ENCODE peak calls at places on chromosome 12, in five cellular contexts. C is fibroblast of lung, N is right lobe of liver, R is upper lobe of right lung, S is psoas muscle. U is an unnamed sample. For H3K27me3, the result is how much of the 10 kb centered on the place peaks cover.

GRCh38 chr12:71438670-71439361 is 782 bp upstream of the LGR5 start:
- DNase-seq in N (no peak), R (no peak), C (peak), S (no peak), U (peak)

GRCh38 chr12:47729233-47729632 is 3.9 kb upstream of the ENDOU start:
- DNase-seq in N (no peak), C (peak), S (no peak), R (no peak), U (no peak)

GRCh38 chr12:69497308-69498026 is 27.3 kb downstream of the FRS2 start:
- DNase-seq in N (no peak), R (no peak), S (no peak), C (peak), U (no peak)

GRCh38 chr12:28611115-28611435 is 420.8 kb downstream of the CCDC91 start:
- DNase-seq in R (no peak), C (peak), N (no peak), S (no peak), U (no peak)

GRCh38 chr12:104603545-104603973 is 146.8 kb downstream of the CHST11 start:
- DNase-seq in R (no peak), N (no peak), S (no peak), C (peak), U (no peak)

GRCh38 chr12:45939759-45940158 is 50.6 kb downstream of the SCAF11 start:
- DNase-seq in C (no peak), R (no peak), N (no peak), S (no peak), U (no peak)

GRCh38 chr12:24861751-24862575 is 86.9 kb downstream of the BCAT1 start:
- DNase-seq in S (no peak), C (peak), N (no peak), R (no peak), U (no peak)

GRCh38 chr12:85835810-85836715 is at the start of gene RASSF9:
- DNase-seq in R (peak), S (peak), C (peak), N (peak), U (no peak)

GRCh38 chr12:46089414-46090162 is 99.2 kb upstream of the SCAF11 start:
- DNase-seq in C (no peak), N (no peak), R (no peak), S (no peak), U (no peak)

GRCh38 chr12:6613776-6614512 is 6.8 kb upstream of the CHD4 start:
- DNase-seq in N (peak), R (peak), S (peak), C (peak), U (peak)

GRCh38 chr12:65656904-65657351 is 167.4 kb upstream of the HMGA2 start:
- DNase-seq in R (no peak), C (peak), S (no peak), N (no peak), U (no peak)

GRCh38 chr12:102543931-102544485 is 63.6 kb upstream of the IGF1 start:
- DNase-seq in S (no peak), R (no peak), N (no peak), C (no peak), U (no peak)

GRCh38 chr12:125220404-125221273 is 155.4 kb downstream of the AACS start:
- DNase-seq in R (no peak), C (no peak), S (no peak), N (peak), U (no peak)

GRCh38 chr12:67590122-67590795 is 58.3 kb upstream of the DYRK2 start:
- DNase-seq in R (no peak), S (no peak), N (no peak), C (no peak), U (no peak)

GRCh38 chr12:111034148-111034910 is 114.0 kb upstream of the MYL2 start:
- DNase-seq in R (no peak), S (no peak), C (peak), N (no peak), U (peak)

GRCh38 chr12:65628061-65628460 is 196.2 kb upstream of the HMGA2 start:
- DNase-seq in S (no peak), R (no peak), N (no peak), C (no peak), U (no peak)

GRCh38 chr12:118055144-118055557 is 5.8 kb downstream of the WSB2 start:
- DNase-seq in S (peak), R (no peak), C (no peak), N (no peak), U (peak)

GRCh38 chr12:39412210-39412609 is 30.7 kb downstream of the KIF21A start:
- DNase-seq in C (no peak), R (no peak), S (no peak), N (no peak), U (no peak)
- H3K27me3 ChIP-seq in C (under half), R (under half), S (under half), N (under half), U (under half)

DNA sequence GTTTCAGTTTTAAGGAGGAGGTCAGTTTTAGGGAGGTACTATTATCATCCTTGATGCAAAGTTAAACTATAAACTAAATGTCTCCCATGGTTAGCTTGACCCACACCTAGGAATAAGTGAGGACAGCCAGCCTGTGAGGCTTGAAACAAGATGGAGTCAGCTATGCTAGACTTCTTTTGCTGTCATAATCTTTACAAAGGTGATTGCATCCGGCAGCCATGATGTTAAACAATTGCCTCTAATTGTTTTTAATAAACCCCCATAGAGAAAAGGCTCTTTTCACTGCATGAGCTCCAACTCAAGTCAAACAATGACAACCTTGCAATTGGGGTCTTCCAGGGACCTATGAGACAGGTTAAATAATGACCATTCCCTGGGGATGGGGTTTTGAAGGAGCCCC is 45.7 kb upstream of the EEA1 start:
- DNase-seq in N (no peak), S (no peak), R (no peak), C (no peak), U (no peak)
- H3K27me3 ChIP-seq in N (under half), S (under half), R (under half), C (under half), U (under half)

DNA sequence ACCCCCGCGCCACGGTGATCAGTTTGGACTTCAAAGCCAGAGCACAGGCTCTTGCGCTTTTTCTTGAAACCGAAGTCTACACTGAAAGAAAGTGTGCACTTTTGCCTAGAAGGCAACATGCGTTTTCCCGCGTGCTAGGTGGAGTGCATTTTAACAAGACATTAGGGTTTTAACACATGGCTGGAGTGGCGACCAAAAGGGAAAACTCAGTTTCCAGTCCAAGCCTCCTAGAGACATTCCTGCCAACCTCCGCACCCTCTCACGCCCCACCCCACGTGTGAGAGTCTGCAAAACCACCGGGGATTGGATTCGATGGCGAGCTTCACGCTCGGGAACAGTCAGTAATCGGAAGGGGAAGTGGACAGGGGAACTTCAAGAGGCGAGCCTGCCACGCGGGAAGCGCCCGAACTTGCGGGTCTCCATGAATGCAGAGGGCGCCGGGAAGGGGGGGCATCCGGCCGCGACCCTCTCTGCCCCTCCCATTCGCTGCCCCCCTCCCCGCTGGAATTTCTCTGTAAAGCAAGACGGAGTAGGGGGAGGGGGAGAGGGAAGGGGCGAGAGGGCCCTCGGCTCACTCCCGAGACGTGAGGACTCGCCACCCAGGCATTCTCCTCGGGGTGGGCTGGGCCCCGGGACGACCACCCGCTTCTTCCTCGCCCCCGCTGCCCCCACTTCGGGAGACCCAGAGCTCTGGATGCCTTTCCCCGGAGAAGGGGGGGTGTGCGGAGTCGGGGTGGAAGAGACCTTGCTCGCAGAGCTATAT is 2.7 kb upstream of the CCND2 start:
- DNase-seq in R (peak), S (peak), C (no peak), N (peak), U (peak)
- H3K27me3 ChIP-seq in R (under half), S (half or more), C (half or more), N (under half), U (under half)

DNA sequence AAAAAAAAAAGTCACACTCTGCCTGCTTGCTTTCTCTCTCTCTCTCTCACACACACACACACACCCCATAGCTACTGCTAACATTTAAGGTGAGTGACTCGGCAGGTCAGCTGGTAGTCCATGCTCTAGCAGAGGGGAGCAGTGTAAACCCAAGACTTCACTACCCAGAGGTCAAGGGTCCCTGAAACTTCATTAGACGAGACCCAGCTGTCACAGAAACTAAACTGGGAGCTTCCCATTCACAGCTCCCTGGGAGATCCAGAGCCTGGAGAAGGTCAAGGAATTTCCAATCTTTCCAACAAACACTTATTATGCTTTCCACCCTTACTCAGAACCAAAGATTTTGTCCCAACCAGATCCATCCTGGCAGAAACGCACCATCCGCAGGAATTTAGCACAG is 33.2 kb downstream of the CKAP4 start:
- DNase-seq in C (no peak), N (no peak), R (no peak), S (no peak), U (no peak)
- H3K27me3 ChIP-seq in C (under half), N (under half), R (under half), S (under half), U (under half)